ENCODE peak calls at places on chromosomes 7 and 10, in eight cellular contexts. One of them, this sample, is unnamed.

GRCh38 chr10:33098966-33099663 is 141.1 kb upstream of the ITGB1 start:
- DNase-seq in breast epithelium: no peak
- DNase-seq in CD8-positive, alpha-beta T cell: no peak
- DNase-seq in GM23248: peak
- DNase-seq in HL-60: no peak
- DNase-seq in right lobe of liver: no peak
- DNase-seq in coronary artery: no peak
- DNase-seq in Panc1: no peak
- DNase-seq in this sample: no peak

GRCh38 chr10:105328441-105328840 is 687.4 kb downstream of the SORCS3 start:
- DNase-seq in HL-60: no peak
- DNase-seq in CD8-positive, alpha-beta T cell: no peak
- DNase-seq in GM23248: no peak
- DNase-seq in breast epithelium: no peak
- DNase-seq in Panc1: no peak
- DNase-seq in coronary artery: no peak
- DNase-seq in right lobe of liver: no peak
- DNase-seq in this sample: no peak

GRCh38 chr7:105205592-105206211 is 183.0 kb downstream of the SRPK2 start:
- DNase-seq in breast epithelium: no peak
- DNase-seq in HL-60: no peak
- DNase-seq in right lobe of liver: no peak
- DNase-seq in CD8-positive, alpha-beta T cell: no peak
- DNase-seq in Panc1: no peak
- DNase-seq in GM23248: no peak
- DNase-seq in coronary artery: no peak
- DNase-seq in this sample: no peak

GRCh38 chr10:11822031-11822756 is 962 bp upstream of the PROSER2 start:
- DNase-seq in breast epithelium: no peak
- DNase-seq in coronary artery: no peak
- DNase-seq in HL-60: no peak
- DNase-seq in Panc1: no peak
- DNase-seq in CD8-positive, alpha-beta T cell: no peak
- DNase-seq in GM23248: peak
- DNase-seq in right lobe of liver: no peak
- DNase-seq in this sample: no peak

GRCh38 chr10:124592101-124592500 is 130.5 kb downstream of the LHPP start:
- DNase-seq in breast epithelium: no peak
- DNase-seq in HL-60: no peak
- DNase-seq in GM23248: no peak
- DNase-seq in right lobe of liver: peak
- DNase-seq in coronary artery: no peak
- DNase-seq in CD8-positive, alpha-beta T cell: no peak
- DNase-seq in Panc1: no peak
- DNase-seq in this sample: no peak

GRCh38 chr10:75202321-75203096 is 8.1 kb upstream of the VDAC2 start:
- DNase-seq in CD8-positive, alpha-beta T cell: no peak
- DNase-seq in Panc1: no peak
- DNase-seq in GM23248: peak
- DNase-seq in right lobe of liver: no peak
- DNase-seq in breast epithelium: no peak
- DNase-seq in HL-60: no peak
- DNase-seq in coronary artery: no peak
- DNase-seq in this sample: no peak

GRCh38 chr7:96823274-96823673 is 113.6 kb upstream of the SEM1 start:
- DNase-seq in Panc1: no peak
- DNase-seq in HL-60: peak
- DNase-seq in coronary artery: no peak
- DNase-seq in right lobe of liver: no peak
- DNase-seq in GM23248: peak
- DNase-seq in breast epithelium: no peak
- DNase-seq in CD8-positive, alpha-beta T cell: no peak
- DNase-seq in this sample: no peak

GRCh38 chr10:48981310-48981907 is 41.8 kb upstream of the LRRC18 start:
- DNase-seq in HL-60: peak
- DNase-seq in CD8-positive, alpha-beta T cell: peak
- DNase-seq in right lobe of liver: peak
- DNase-seq in breast epithelium: no peak
- DNase-seq in coronary artery: no peak
- DNase-seq in GM23248: peak
- DNase-seq in Panc1: peak
- DNase-seq in this sample: no peak

GRCh38 chr10:59654007-59654406 is 55.6 kb downstream of the SLC16A9 start:
- DNase-seq in Panc1: no peak
- DNase-seq in CD8-positive, alpha-beta T cell: no peak
- DNase-seq in HL-60: no peak
- DNase-seq in breast epithelium: no peak
- DNase-seq in right lobe of liver: no peak
- DNase-seq in coronary artery: no peak
- DNase-seq in GM23248: no peak
- DNase-seq in this sample: no peak

GRCh38 chr7:45682358-45682735 is 108.2 kb downstream of the ADCY1 start:
- DNase-seq in HL-60: no peak
- DNase-seq in GM23248: no peak
- DNase-seq in CD8-positive, alpha-beta T cell: no peak
- DNase-seq in breast epithelium: no peak
- DNase-seq in right lobe of liver: no peak
- DNase-seq in coronary artery: peak
- DNase-seq in Panc1: no peak
- DNase-seq in this sample: no peak

GRCh38 chr7:110600983-110601382 is 489.9 kb upstream of the LRRN3 start:
- DNase-seq in breast epithelium: no peak
- DNase-seq in CD8-positive, alpha-beta T cell: no peak
- DNase-seq in GM23248: no peak
- DNase-seq in HL-60: no peak
- DNase-seq in Panc1: no peak
- DNase-seq in right lobe of liver: no peak
- DNase-seq in coronary artery: no peak
- DNase-seq in this sample: no peak

GRCh38 chr7:129224251-129225205 is at the start of gene AHCYL2:
- DNase-seq in GM23248: peak
- DNase-seq in HL-60: peak
- DNase-seq in breast epithelium: peak
- DNase-seq in CD8-positive, alpha-beta T cell: peak
- DNase-seq in right lobe of liver: peak
- DNase-seq in coronary artery: peak
- DNase-seq in Panc1: peak
- DNase-seq in this sample: peak

GRCh38 chr10:13528875-13529713 is at the start of gene BEND7:
- DNase-seq in CD8-positive, alpha-beta T cell: no peak
- DNase-seq in GM23248: peak
- DNase-seq in HL-60: no peak
- DNase-seq in coronary artery: no peak
- DNase-seq in Panc1: no peak
- DNase-seq in right lobe of liver: peak
- DNase-seq in breast epithelium: no peak
- DNase-seq in this sample: no peak

GRCh38 chr10:125064681-125065492 is 95.5 kb downstream of the CTBP2 start:
- DNase-seq in coronary artery: no peak
- DNase-seq in right lobe of liver: no peak
- DNase-seq in CD8-positive, alpha-beta T cell: no peak
- DNase-seq in HL-60: peak
- DNase-seq in GM23248: peak
- DNase-seq in Panc1: no peak
- DNase-seq in breast epithelium: peak
- DNase-seq in this sample: peak

GRCh38 chr7:116353614-116354013 is 143.3 kb downstream of the TES start:
- DNase-seq in HL-60: no peak
- DNase-seq in CD8-positive, alpha-beta T cell: no peak
- DNase-seq in coronary artery: peak
- DNase-seq in right lobe of liver: peak
- DNase-seq in GM23248: peak
- DNase-seq in Panc1: no peak
- DNase-seq in breast epithelium: no peak
- DNase-seq in this sample: no peak

GRCh38 chr7:121275204-121275603 is 53.6 kb upstream of the WNT16 start:
- DNase-seq in Panc1: no peak
- DNase-seq in right lobe of liver: peak
- DNase-seq in CD8-positive, alpha-beta T cell: no peak
- DNase-seq in breast epithelium: no peak
- DNase-seq in GM23248: no peak
- DNase-seq in coronary artery: no peak
- DNase-seq in HL-60: no peak
- DNase-seq in this sample: no peak

GRCh38 chr7:54839538-54840213 is 80.7 kb upstream of the SEC61G start:
- DNase-seq in HL-60: no peak
- DNase-seq in coronary artery: peak
- DNase-seq in breast epithelium: no peak
- DNase-seq in right lobe of liver: peak
- DNase-seq in CD8-positive, alpha-beta T cell: no peak
- DNase-seq in GM23248: peak
- DNase-seq in Panc1: no peak
- DNase-seq in this sample: no peak

GRCh38 chr10:71323407-71323806 is 4.3 kb downstream of the SLC29A3 start:
- DNase-seq in GM23248: peak
- DNase-seq in breast epithelium: no peak
- DNase-seq in right lobe of liver: no peak
- DNase-seq in CD8-positive, alpha-beta T cell: no peak
- DNase-seq in coronary artery: no peak
- DNase-seq in Panc1: no peak
- DNase-seq in HL-60: no peak
- DNase-seq in this sample: no peak

GRCh38 chr10:60803433-60803832 is 25.2 kb downstream of the CDK1 start:
- DNase-seq in coronary artery: no peak
- DNase-seq in CD8-positive, alpha-beta T cell: no peak
- DNase-seq in HL-60: peak
- DNase-seq in GM23248: no peak
- DNase-seq in Panc1: no peak
- DNase-seq in right lobe of liver: no peak
- DNase-seq in breast epithelium: no peak
- DNase-seq in this sample: no peak

GRCh38 chr7:52260046-52260665 is 775.3 kb upstream of the POM121L12 start:
- DNase-seq in breast epithelium: no peak
- DNase-seq in HL-60: no peak
- DNase-seq in coronary artery: no peak
- DNase-seq in GM23248: no peak
- DNase-seq in right lobe of liver: no peak
- DNase-seq in Panc1: no peak
- DNase-seq in CD8-positive, alpha-beta T cell: no peak
- DNase-seq in this sample: no peak

DNA sequence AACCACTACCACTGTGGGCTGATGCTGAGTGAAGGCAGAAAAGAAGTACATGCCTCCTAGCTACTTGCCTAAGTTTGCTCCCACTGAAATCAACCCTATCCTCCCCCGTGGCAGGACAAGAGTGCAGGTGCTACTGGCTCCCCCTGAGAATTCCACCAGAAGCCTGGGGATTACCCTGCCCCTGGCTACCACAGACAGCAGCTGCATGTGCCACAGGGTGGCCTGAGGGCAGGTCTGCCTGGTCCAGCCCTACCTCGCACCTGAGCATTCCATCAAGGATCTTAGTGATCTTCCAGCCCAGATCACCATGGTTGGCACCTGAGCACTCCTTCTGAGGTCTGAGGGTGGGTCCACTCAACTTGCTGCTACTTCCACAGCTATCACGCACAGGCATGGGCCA is 176.4 kb upstream of the SMIM30 start:
- DNase-seq in HL-60: no peak
- DNase-seq in CD8-positive, alpha-beta T cell: no peak
- DNase-seq in coronary artery: no peak
- DNase-seq in GM23248: no peak
- DNase-seq in right lobe of liver: no peak
- DNase-seq in breast epithelium: no peak
- DNase-seq in Panc1: no peak
- DNase-seq in this sample: no peak
- H3K4me3 ChIP-seq in HL-60: no peak
- H3K4me3 ChIP-seq in CD8-positive, alpha-beta T cell: no peak
- H3K4me3 ChIP-seq in coronary artery: no peak
- H3K4me3 ChIP-seq in GM23248: no peak
- H3K4me3 ChIP-seq in right lobe of liver: no peak
- H3K4me3 ChIP-seq in breast epithelium: no peak
- H3K4me3 ChIP-seq in Panc1: no peak
- H3K4me3 ChIP-seq in this sample: no peak

DNA sequence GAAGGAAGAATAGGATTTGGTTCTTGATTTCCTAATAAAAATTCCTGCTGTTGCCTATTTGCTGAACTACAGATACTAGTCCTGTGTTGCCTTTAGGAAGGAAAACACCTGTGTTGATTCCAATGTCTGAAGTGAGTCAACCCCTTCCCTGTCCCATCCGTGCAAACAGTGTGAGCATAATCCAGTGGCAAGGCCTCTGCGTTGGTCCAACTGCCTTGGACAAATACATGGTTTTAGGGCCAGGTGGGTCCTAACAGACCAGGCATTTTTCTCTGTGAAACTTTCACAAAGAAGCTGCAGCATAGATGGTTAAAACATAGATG is 1.7 kb downstream of the PLA2G12B start:
- DNase-seq in coronary artery: no peak
- DNase-seq in HL-60: no peak
- DNase-seq in breast epithelium: no peak
- DNase-seq in CD8-positive, alpha-beta T cell: no peak
- DNase-seq in right lobe of liver: no peak
- DNase-seq in GM23248: no peak
- DNase-seq in Panc1: no peak
- DNase-seq in this sample: no peak
- H3K4me3 ChIP-seq in coronary artery: no peak
- H3K4me3 ChIP-seq in HL-60: no peak
- H3K4me3 ChIP-seq in breast epithelium: no peak
- H3K4me3 ChIP-seq in CD8-positive, alpha-beta T cell: no peak
- H3K4me3 ChIP-seq in right lobe of liver: peak
- H3K4me3 ChIP-seq in GM23248: no peak
- H3K4me3 ChIP-seq in Panc1: no peak
- H3K4me3 ChIP-seq in this sample: no peak

DNA sequence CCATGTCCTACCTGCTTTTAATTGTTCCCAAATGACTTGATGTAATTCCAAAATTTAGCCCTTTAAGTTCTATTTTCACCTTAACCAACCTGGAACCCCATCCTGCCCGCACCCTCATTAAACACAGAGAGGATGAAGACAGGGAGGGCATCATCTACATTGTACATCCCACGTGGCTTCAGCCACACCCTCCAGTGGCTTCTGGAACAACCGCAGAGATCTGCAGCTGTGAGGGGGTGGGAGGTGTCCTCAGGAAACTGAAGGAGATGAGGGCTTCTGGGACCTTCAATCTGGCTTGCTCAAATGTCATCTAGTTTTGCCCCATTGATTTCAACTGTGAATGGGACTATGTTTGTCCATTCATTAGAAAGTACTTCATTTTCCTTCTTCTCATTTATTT is 39.0 kb downstream of the AKR1B1 start:
- DNase-seq in GM23248: peak
- DNase-seq in HL-60: no peak
- DNase-seq in breast epithelium: no peak
- DNase-seq in CD8-positive, alpha-beta T cell: no peak
- DNase-seq in right lobe of liver: no peak
- DNase-seq in coronary artery: no peak
- DNase-seq in Panc1: no peak
- DNase-seq in this sample: no peak
- H3K4me3 ChIP-seq in GM23248: peak
- H3K4me3 ChIP-seq in HL-60: no peak
- H3K4me3 ChIP-seq in breast epithelium: no peak
- H3K4me3 ChIP-seq in CD8-positive, alpha-beta T cell: no peak
- H3K4me3 ChIP-seq in right lobe of liver: no peak
- H3K4me3 ChIP-seq in coronary artery: no peak
- H3K4me3 ChIP-seq in Panc1: no peak
- H3K4me3 ChIP-seq in this sample: no peak

DNA sequence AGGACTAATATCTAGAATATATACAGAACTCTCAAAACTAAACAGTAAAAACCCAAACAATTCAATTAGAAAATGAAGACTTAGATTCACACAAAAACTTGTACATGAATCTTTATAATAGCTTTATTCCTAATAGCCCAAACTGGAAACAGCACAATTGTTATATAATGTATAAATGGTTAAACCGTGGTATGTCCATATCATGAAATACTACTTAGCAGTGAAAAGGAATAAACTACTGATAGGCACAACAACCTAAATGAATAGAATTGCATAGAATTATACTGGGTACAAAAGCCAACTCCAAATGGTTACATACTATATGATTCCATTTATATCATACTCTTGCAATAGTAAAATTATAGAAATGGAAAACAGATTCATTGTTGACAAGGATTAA is 21.0 kb upstream of the FAM241B start:
- DNase-seq in CD8-positive, alpha-beta T cell: no peak
- DNase-seq in coronary artery: no peak
- DNase-seq in right lobe of liver: no peak
- DNase-seq in breast epithelium: no peak
- DNase-seq in Panc1: no peak
- DNase-seq in GM23248: no peak
- DNase-seq in HL-60: no peak
- DNase-seq in this sample: no peak
- H3K4me3 ChIP-seq in CD8-positive, alpha-beta T cell: no peak
- H3K4me3 ChIP-seq in coronary artery: no peak
- H3K4me3 ChIP-seq in right lobe of liver: no peak
- H3K4me3 ChIP-seq in breast epithelium: no peak
- H3K4me3 ChIP-seq in Panc1: no peak
- H3K4me3 ChIP-seq in GM23248: no peak
- H3K4me3 ChIP-seq in HL-60: no peak
- H3K4me3 ChIP-seq in this sample: no peak